ENCODE peak calls at places on chromosomes 3 and 15, in five cellular contexts. W is trophoblast cell, U is H1, A is H9, X is mesenchymal stem cell. K is an unnamed sample. For H3K4me1, the result is how much of the 10 kb centered on the place peaks cover.

GRCh38 chr3:184711366-184712247 is at the start of gene MAGEF1:
- DNase-seq in W (peak), U (peak), A (peak), X (peak), K (peak)

GRCh38 chr3:126502656-126503055 is 14.9 kb downstream of the UROC1 start:
- DNase-seq in W (no peak), U (no peak), A (no peak), X (no peak), K (no peak)

GRCh38 chr3:13623101-13623654 is 74.3 kb downstream of the FBLN2 start:
- DNase-seq in W (no peak), U (no peak), A (no peak), X (no peak), K (no peak)

GRCh38 chr3:127688416-127689265 is 15.9 kb downstream of the ABTB1 start:
- DNase-seq in W (no peak), U (no peak), A (peak), X (peak), K (no peak)

GRCh38 chr15:56821721-56822425 is 88.6 kb upstream of the ZNF280D start:
- DNase-seq in W (peak), U (peak), A (peak), X (peak), K (peak)

GRCh38 chr3:150583028-150583427 is 20.1 kb upstream of the SELENOT start:
- DNase-seq in W (no peak), U (no peak), A (no peak), X (no peak), K (no peak)

GRCh38 chr3:31114929-31115283 is 220.4 kb upstream of the GADL1 start:
- DNase-seq in W (no peak), U (no peak), A (no peak), X (no peak), K (no peak)

GRCh38 chr3:154970796-154971195 is 109.3 kb upstream of the MME start:
- DNase-seq in W (peak), U (no peak), A (no peak), X (peak), K (no peak)

GRCh38 chr3:171163724-171164465 is 137.4 kb upstream of the SLC2A2 start:
- DNase-seq in W (peak), U (no peak), A (no peak), X (no peak), K (no peak)

GRCh38 chr15:82832601-82833209 is 23.3 kb downstream of the WHAMM start:
- DNase-seq in W (peak), U (no peak), A (no peak), X (peak), K (no peak)

GRCh38 chr3:191952609-191953008 is 491.6 kb downstream of the PYDC2 start:
- DNase-seq in W (no peak), U (no peak), A (no peak), X (no peak), K (no peak)

GRCh38 chr3:189038773-189039720 is 132.7 kb upstream of the TPRG1 start:
- DNase-seq in W (no peak), U (no peak), A (no peak), X (no peak), K (no peak)

GRCh38 chr3:155001289-155002007 is 78.7 kb upstream of the MME start:
- DNase-seq in W (peak), U (no peak), A (no peak), X (no peak), K (no peak)

GRCh38 chr3:194967126-194968117 is 281.7 kb downstream of the FAM43A start:
- DNase-seq in W (no peak), U (peak), A (no peak), X (no peak), K (no peak)

GRCh38 chr3:100748220-100748619 is 38.9 kb downstream of the TFG start:
- DNase-seq in W (no peak), U (no peak), A (no peak), X (no peak), K (no peak)

GRCh38 chr3:11118181-11118682 is 36.1 kb upstream of the HRH1 start:
- DNase-seq in W (no peak), U (no peak), A (no peak), X (no peak), K (no peak)

GRCh38 chr3:28844688-28845324 is 436.1 kb upstream of the RBMS3 start:
- DNase-seq in W (no peak), U (no peak), A (no peak), X (no peak), K (no peak)

GRCh38 chr3:40713306-40713705 is 188.5 kb downstream of the ZNF621 start:
- DNase-seq in W (no peak), U (no peak), A (no peak), X (no peak), K (no peak)

GRCh38 chr15:74383695-74384565 is 16.5 kb upstream of the CYP11A1 start:
- DNase-seq in W (peak), U (no peak), A (no peak), X (no peak), K (no peak)

GRCh38 chr15:65184305-65184943 is 718 bp downstream of the CLPX start:
- DNase-seq in W (peak), U (peak), A (peak), X (peak), K (peak)

GRCh38 chr3:185764168-185764988 is 60.5 kb downstream of the IGF2BP2 start:
- DNase-seq in W (peak), U (no peak), A (no peak), X (peak), K (peak)

GRCh38 chr15:66940368-66940767 is 125.0 kb upstream of the SMAD3 start:
- DNase-seq in W (no peak), U (no peak), A (no peak), X (peak), K (no peak)

GRCh38 chr3:61903931-61904657 is 342.7 kb downstream of the PTPRG start:
- DNase-seq in W (no peak), U (no peak), A (no peak), X (peak), K (no peak)

GRCh38 chr3:127050733-127051132 is 67.8 kb downstream of the PLXNA1 start:
- DNase-seq in W (no peak), U (no peak), A (no peak), X (no peak), K (no peak)

GRCh38 chr3:117696871-117697270 is 987.3 kb downstream of the TUSC7 start:
- DNase-seq in W (no peak), U (no peak), A (no peak), X (no peak), K (peak)

GRCh38 chr3:192636517-192637444 is 90.6 kb downstream of the FGF12 start:
- DNase-seq in W (peak), U (no peak), A (no peak), X (no peak), K (no peak)

GRCh38 chr3:120488296-120488695 is 37.5 kb upstream of the FSTL1 start:
- DNase-seq in W (no peak), U (no peak), A (no peak), X (no peak), K (no peak)

GRCh38 chr15:20358066-20358780 is 183.4 kb downstream of the GOLGA6L6 start:
- DNase-seq in W (no peak), U (no peak), A (peak), X (no peak), K (no peak)

GRCh38 chr3:111465081-111465670 is 76.8 kb upstream of the CD96 start:
- DNase-seq in W (no peak), U (no peak), A (no peak), X (no peak), K (no peak)

GRCh38 chr3:16071246-16071645 is 103.2 kb upstream of the GALNT15 start:
- DNase-seq in W (no peak), U (no peak), A (no peak), X (no peak), K (no peak)

GRCh38 chr3:109382573-109382972 is 45.2 kb upstream of the DPPA4 start:
- DNase-seq in W (no peak), U (no peak), A (no peak), X (no peak), K (no peak)

GRCh38 chr3:184491011-184491576 is 70.5 kb upstream of the EPHB3 start:
- DNase-seq in W (no peak), U (no peak), A (peak), X (no peak), K (no peak)

GRCh38 chr3:56413911-56414310 is 54.4 kb downstream of the ERC2 start:
- DNase-seq in W (no peak), U (no peak), A (no peak), X (no peak), K (no peak)

GRCh38 chr3:107206141-107206540 is 171.1 kb upstream of the CCDC54 start:
- DNase-seq in W (peak), U (no peak), A (no peak), X (peak), K (peak)

GRCh38 chr3:47685037-47685436 is 96.7 kb downstream of the SMARCC1 start:
- DNase-seq in W (peak), U (no peak), A (no peak), X (no peak), K (no peak)

GRCh38 chr3:37773925-37774324 is 87.8 kb upstream of the CTDSPL start:
- DNase-seq in W (no peak), U (no peak), A (no peak), X (no peak), K (no peak)

GRCh38 chr3:37770938-37771918 is 90.5 kb upstream of the CTDSPL start:
- DNase-seq in W (no peak), U (no peak), A (no peak), X (no peak), K (no peak)

GRCh38 chr3:37773471-37773870 is 88.2 kb upstream of the CTDSPL start:
- DNase-seq in W (no peak), U (no peak), A (no peak), X (no peak), K (no peak)

GRCh38 chr3:37770336-37770735 is 91.3 kb upstream of the CTDSPL start:
- DNase-seq in W (no peak), U (no peak), A (no peak), X (no peak), K (no peak)

GRCh38 chr3:37772773-37773291 is 88.8 kb upstream of the CTDSPL start:
- DNase-seq in W (no peak), U (no peak), A (no peak), X (no peak), K (no peak)
- H2BK12ac ChIP-seq in W (no peak), U (no peak), A (no peak), X (no peak), K (no peak)

DNA sequence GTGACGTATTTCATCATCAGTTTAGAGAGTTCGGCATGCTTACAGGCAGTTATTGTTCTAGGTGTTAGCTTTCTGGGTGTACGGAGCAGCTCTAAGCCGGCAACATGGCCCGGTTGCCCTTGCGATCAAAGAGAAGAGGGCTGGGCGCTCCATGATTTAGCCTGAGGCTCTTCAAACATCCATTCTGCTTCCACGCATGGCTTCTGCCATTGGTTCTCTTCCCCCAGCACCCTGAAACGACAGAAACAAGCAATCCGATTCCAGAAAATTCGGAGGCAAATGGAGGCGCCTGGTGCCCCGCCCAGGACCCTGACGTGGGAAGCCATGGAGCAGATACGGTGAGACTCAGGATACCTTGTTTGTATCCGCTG is 574 bp downstream of the NGRN start:
- DNase-seq in W (peak), U (peak), A (no peak), X (no peak), K (no peak)
- H3K4me1 ChIP-seq in W (under half), U (under half), A (under half), X (under half), K (under half)

GRCh38 chr15:63722144-63722543 is 111.6 kb downstream of the HERC1 start:
- DNase-seq in W (no peak), U (no peak), A (no peak), X (no peak), K (no peak)
- H2BK12ac ChIP-seq in W (no peak), U (no peak), A (no peak), X (no peak), K (no peak)

GRCh38 chr15:101062471-101063171 is 143.5 kb downstream of the LRRK1 start:
- DNase-seq in W (no peak), U (no peak), A (peak), X (no peak), K (no peak)
- H3K4me1 ChIP-seq in W (under half), U (under half), A (under half), X (under half), K (under half)

GRCh38 chr15:100172356-100173024 is 169.3 kb downstream of the ADAMTS17 start:
- DNase-seq in W (peak), U (no peak), A (no peak), X (no peak), K (no peak)
- H2BK12ac ChIP-seq in W (no peak), U (no peak), A (no peak), X (no peak), K (no peak)

DNA sequence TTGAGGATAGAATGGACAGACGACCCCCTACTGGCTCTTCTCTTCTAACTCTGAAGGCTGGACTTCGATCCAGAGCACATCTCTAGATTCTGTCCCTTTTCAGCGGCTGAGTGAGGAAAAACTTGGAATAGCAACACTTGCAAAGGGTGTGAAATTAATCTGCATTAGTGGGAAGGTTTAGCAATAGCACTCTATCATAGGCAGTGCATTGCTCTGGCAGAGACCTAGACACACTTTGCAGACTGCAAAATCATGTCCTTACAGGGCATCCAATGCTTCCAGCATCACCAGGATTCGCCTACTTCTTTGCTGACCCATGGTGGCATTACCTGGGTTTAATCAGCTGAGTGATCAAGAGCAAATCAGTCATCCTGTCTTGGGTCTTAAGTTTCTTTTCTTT is 43.1 kb downstream of the DAPK2 start:
- DNase-seq in W (no peak), U (no peak), A (no peak), X (no peak), K (no peak)
- H3K4me1 ChIP-seq in W (under half), U (under half), A (under half), X (under half), K (under half)